ENCODE peak calls at places on chromosomes 3 and 15, in four cellular contexts. G is dermis microvascular lymphatic vessel endothelial cell; I is H54; P is CD8-positive, alpha-beta memory T cell. D is an unnamed sample.

GRCh38 chr3:42043116-42043796 is 47.9 kb upstream of the TRAK1 start:
- DNase-seq in G (peak), P (no peak), I (no peak), D (no peak)

GRCh38 chr3:128879991-128880390 is 571 bp downstream of the ACAD9 start:
- DNase-seq in I (peak), P (no peak), G (no peak), D (no peak)

GRCh38 chr3:123080864-123081562 is 14.2 kb downstream of the PDIA5 start:
- DNase-seq in I (no peak), P (no peak), G (no peak), D (no peak)

GRCh38 chr3:32872487-32873382 is 54.9 kb downstream of the TRIM71 start:
- DNase-seq in I (no peak), G (no peak), P (no peak), D (no peak)

GRCh38 chr3:143830063-143830462 is 18.2 kb downstream of the SLC9A9 start:
- DNase-seq in I (no peak), G (no peak), P (no peak), D (no peak)

GRCh38 chr15:101525087-101525669 is 35.7 kb upstream of the PCSK6 start:
- DNase-seq in I (no peak), G (no peak), P (no peak), D (no peak)

GRCh38 chr3:12871404-12871983 is 30.1 kb upstream of the RPL32 start:
- DNase-seq in G (no peak), I (no peak), P (no peak), D (no peak)

GRCh38 chr3:3053974-3054373 is 56.2 kb downstream of the IL5RA start:
- DNase-seq in I (no peak), G (no peak), P (no peak), D (no peak)

GRCh38 chr3:6147883-6148282 is 713.0 kb upstream of the GRM7 start:
- DNase-seq in P (no peak), G (no peak), I (no peak), D (no peak)

GRCh38 chr15:79965836-79966630 is 5.0 kb downstream of the BCL2A1 start:
- DNase-seq in P (no peak), G (no peak), I (no peak), D (no peak)

GRCh38 chr15:101481381-101481705 is 8.2 kb downstream of the PCSK6 start:
- DNase-seq in P (no peak), G (no peak), I (no peak), D (no peak)

GRCh38 chr3:157130138-157130880 is 29.6 kb downstream of the CCNL1 start:
- DNase-seq in G (peak), I (peak), P (peak), D (peak)

GRCh38 chr3:124854027-124854426 is 33.1 kb downstream of the ITGB5 start:
- DNase-seq in I (no peak), G (no peak), P (no peak), D (no peak)

GRCh38 chr3:69306239-69307185 is 79.4 kb downstream of the FRMD4B start:
- DNase-seq in P (peak), I (peak), G (peak), D (peak)

GRCh38 chr15:91965501-91966180 is 112.1 kb downstream of the SLCO3A1 start:
- DNase-seq in I (peak), P (no peak), G (no peak), D (no peak)

GRCh38 chr15:78388865-78389264 is 48.7 kb downstream of the CRABP1 start:
- DNase-seq in G (no peak), P (no peak), I (no peak), D (no peak)

GRCh38 chr15:83284563-83285283 is at the start of gene BNC1:
- DNase-seq in G (peak), P (no peak), I (no peak), D (no peak)